ENCODE peak calls at places on chromosome 13, in eight cellular contexts. One of them, this sample, is unnamed.

GRCh38 chr13:46643165-46643777 is 90.3 kb downstream of the LRCH1 start:
- DNase-seq in SK-N-DZ: no peak
- DNase-seq in ascending aorta: no peak
- DNase-seq in NCI-H1694: no peak
- DNase-seq in stimulated activated CD4-positive, alpha-beta T cell treated with anti-CD3 and anti-CD28 coated beads, Interleukin-15, amount 100 ng/mL, for 1 hour: no peak
- DNase-seq in stimulated activated CD8-positive, alpha-beta memory T cell treated with anti-CD3 and anti-CD28 coated beads, Interleukin-4, amount 100 ng/mL, for 24 hours: no peak
- DNase-seq in posterior cingulate gyrus: no peak
- DNase-seq in choroid plexus epithelial cell: no peak
- DNase-seq in this sample: peak; percentile 41

GRCh38 chr13:41008349-41008980 is 10.7 kb downstream of the ELF1 start:
- DNase-seq in choroid plexus epithelial cell: peak; percentile 82
- DNase-seq in NCI-H1694: no peak
- DNase-seq in SK-N-DZ: no peak
- DNase-seq in stimulated activated CD4-positive, alpha-beta T cell treated with anti-CD3 and anti-CD28 coated beads, Interleukin-15, amount 100 ng/mL, for 1 hour: no peak
- DNase-seq in posterior cingulate gyrus: no peak
- DNase-seq in ascending aorta: no peak
- DNase-seq in stimulated activated CD8-positive, alpha-beta memory T cell treated with anti-CD3 and anti-CD28 coated beads, Interleukin-4, amount 100 ng/mL, for 24 hours: no peak
- DNase-seq in this sample: peak; percentile 57

GRCh38 chr13:69809152-69809551 is 298.5 kb upstream of the ATXN8OS start:
- DNase-seq in stimulated activated CD8-positive, alpha-beta memory T cell treated with anti-CD3 and anti-CD28 coated beads, Interleukin-4, amount 100 ng/mL, for 24 hours: no peak
- DNase-seq in stimulated activated CD4-positive, alpha-beta T cell treated with anti-CD3 and anti-CD28 coated beads, Interleukin-15, amount 100 ng/mL, for 1 hour: no peak
- DNase-seq in NCI-H1694: no peak
- DNase-seq in choroid plexus epithelial cell: no peak
- DNase-seq in posterior cingulate gyrus: no peak
- DNase-seq in ascending aorta: no peak
- DNase-seq in SK-N-DZ: no peak
- DNase-seq in this sample: no peak

GRCh38 chr13:50636007-50636704 is 207.3 kb downstream of the DLEU7 start:
- DNase-seq in SK-N-DZ: no peak
- DNase-seq in ascending aorta: no peak
- DNase-seq in stimulated activated CD8-positive, alpha-beta memory T cell treated with anti-CD3 and anti-CD28 coated beads, Interleukin-4, amount 100 ng/mL, for 24 hours: no peak
- DNase-seq in stimulated activated CD4-positive, alpha-beta T cell treated with anti-CD3 and anti-CD28 coated beads, Interleukin-15, amount 100 ng/mL, for 1 hour: no peak
- DNase-seq in choroid plexus epithelial cell: peak; percentile 57
- DNase-seq in NCI-H1694: no peak
- DNase-seq in posterior cingulate gyrus: no peak
- DNase-seq in this sample: no peak

GRCh38 chr13:84654654-84655244 is 772.5 kb upstream of the SLITRK1 start:
- DNase-seq in choroid plexus epithelial cell: no peak
- DNase-seq in ascending aorta: no peak
- DNase-seq in NCI-H1694: no peak
- DNase-seq in posterior cingulate gyrus: no peak
- DNase-seq in stimulated activated CD8-positive, alpha-beta memory T cell treated with anti-CD3 and anti-CD28 coated beads, Interleukin-4, amount 100 ng/mL, for 24 hours: no peak
- DNase-seq in SK-N-DZ: no peak
- DNase-seq in stimulated activated CD4-positive, alpha-beta T cell treated with anti-CD3 and anti-CD28 coated beads, Interleukin-15, amount 100 ng/mL, for 1 hour: no peak
- DNase-seq in this sample: no peak

GRCh38 chr13:62033932-62034331 is 618.3 kb upstream of the PCDH20 start:
- DNase-seq in posterior cingulate gyrus: no peak
- DNase-seq in stimulated activated CD4-positive, alpha-beta T cell treated with anti-CD3 and anti-CD28 coated beads, Interleukin-15, amount 100 ng/mL, for 1 hour: no peak
- DNase-seq in choroid plexus epithelial cell: no peak
- DNase-seq in stimulated activated CD8-positive, alpha-beta memory T cell treated with anti-CD3 and anti-CD28 coated beads, Interleukin-4, amount 100 ng/mL, for 24 hours: no peak
- DNase-seq in ascending aorta: no peak
- DNase-seq in SK-N-DZ: no peak
- DNase-seq in NCI-H1694: no peak
- DNase-seq in this sample: no peak

GRCh38 chr13:113238542-113238941 is 29.1 kb downstream of the CUL4A start:
- DNase-seq in posterior cingulate gyrus: no peak
- DNase-seq in stimulated activated CD8-positive, alpha-beta memory T cell treated with anti-CD3 and anti-CD28 coated beads, Interleukin-4, amount 100 ng/mL, for 24 hours: no peak
- DNase-seq in NCI-H1694: no peak
- DNase-seq in SK-N-DZ: no peak
- DNase-seq in ascending aorta: no peak
- DNase-seq in choroid plexus epithelial cell: no peak
- DNase-seq in stimulated activated CD4-positive, alpha-beta T cell treated with anti-CD3 and anti-CD28 coated beads, Interleukin-15, amount 100 ng/mL, for 1 hour: no peak
- DNase-seq in this sample: no peak

GRCh38 chr13:31046711-31047279 is 114.3 kb downstream of the TEX26 start:
- DNase-seq in ascending aorta: peak; percentile 51
- DNase-seq in posterior cingulate gyrus: peak; percentile 37
- DNase-seq in choroid plexus epithelial cell: peak; percentile 64
- DNase-seq in NCI-H1694: peak; percentile 86
- DNase-seq in stimulated activated CD4-positive, alpha-beta T cell treated with anti-CD3 and anti-CD28 coated beads, Interleukin-15, amount 100 ng/mL, for 1 hour: no peak
- DNase-seq in stimulated activated CD8-positive, alpha-beta memory T cell treated with anti-CD3 and anti-CD28 coated beads, Interleukin-4, amount 100 ng/mL, for 24 hours: no peak
- DNase-seq in SK-N-DZ: peak; percentile 97
- DNase-seq in this sample: no peak

GRCh38 chr13:104592127-104592526 is 1525.9 kb upstream of the SLC10A2 start:
- DNase-seq in NCI-H1694: no peak
- DNase-seq in posterior cingulate gyrus: no peak
- DNase-seq in SK-N-DZ: no peak
- DNase-seq in choroid plexus epithelial cell: peak; percentile 81
- DNase-seq in stimulated activated CD8-positive, alpha-beta memory T cell treated with anti-CD3 and anti-CD28 coated beads, Interleukin-4, amount 100 ng/mL, for 24 hours: no peak
- DNase-seq in stimulated activated CD4-positive, alpha-beta T cell treated with anti-CD3 and anti-CD28 coated beads, Interleukin-15, amount 100 ng/mL, for 1 hour: no peak
- DNase-seq in ascending aorta: no peak
- DNase-seq in this sample: no peak

GRCh38 chr13:114015608-114016295 is 41.9 kb upstream of the C13orf46 start:
- DNase-seq in choroid plexus epithelial cell: peak; percentile 32
- DNase-seq in stimulated activated CD4-positive, alpha-beta T cell treated with anti-CD3 and anti-CD28 coated beads, Interleukin-15, amount 100 ng/mL, for 1 hour: no peak
- DNase-seq in SK-N-DZ: no peak
- DNase-seq in ascending aorta: no peak
- DNase-seq in NCI-H1694: no peak
- DNase-seq in posterior cingulate gyrus: no peak
- DNase-seq in stimulated activated CD8-positive, alpha-beta memory T cell treated with anti-CD3 and anti-CD28 coated beads, Interleukin-4, amount 100 ng/mL, for 24 hours: no peak
- DNase-seq in this sample: no peak

GRCh38 chr13:60329221-60329983 is 67.6 kb upstream of the TDRD3 start:
- DNase-seq in SK-N-DZ: peak; percentile 52
- DNase-seq in choroid plexus epithelial cell: peak; percentile 70
- DNase-seq in stimulated activated CD8-positive, alpha-beta memory T cell treated with anti-CD3 and anti-CD28 coated beads, Interleukin-4, amount 100 ng/mL, for 24 hours: no peak
- DNase-seq in NCI-H1694: no peak
- DNase-seq in stimulated activated CD4-positive, alpha-beta T cell treated with anti-CD3 and anti-CD28 coated beads, Interleukin-15, amount 100 ng/mL, for 1 hour: no peak
- DNase-seq in ascending aorta: no peak
- DNase-seq in posterior cingulate gyrus: no peak
- DNase-seq in this sample: peak; percentile 18

GRCh38 chr13:70339738-70340137 is 231.5 kb upstream of the KLHL1 start:
- DNase-seq in stimulated activated CD4-positive, alpha-beta T cell treated with anti-CD3 and anti-CD28 coated beads, Interleukin-15, amount 100 ng/mL, for 1 hour: no peak
- DNase-seq in stimulated activated CD8-positive, alpha-beta memory T cell treated with anti-CD3 and anti-CD28 coated beads, Interleukin-4, amount 100 ng/mL, for 24 hours: no peak
- DNase-seq in ascending aorta: no peak
- DNase-seq in SK-N-DZ: peak; percentile 30
- DNase-seq in choroid plexus epithelial cell: peak; percentile 30
- DNase-seq in posterior cingulate gyrus: no peak
- DNase-seq in NCI-H1694: no peak
- DNase-seq in this sample: no peak

GRCh38 chr13:60417734-60418133 is 20.7 kb downstream of the TDRD3 start:
- DNase-seq in posterior cingulate gyrus: no peak
- DNase-seq in stimulated activated CD8-positive, alpha-beta memory T cell treated with anti-CD3 and anti-CD28 coated beads, Interleukin-4, amount 100 ng/mL, for 24 hours: no peak
- DNase-seq in stimulated activated CD4-positive, alpha-beta T cell treated with anti-CD3 and anti-CD28 coated beads, Interleukin-15, amount 100 ng/mL, for 1 hour: no peak
- DNase-seq in ascending aorta: no peak
- DNase-seq in choroid plexus epithelial cell: no peak
- DNase-seq in SK-N-DZ: no peak
- DNase-seq in NCI-H1694: no peak
- DNase-seq in this sample: no peak

GRCh38 chr13:74987124-74987690 is 494.8 kb downstream of the TBC1D4 start:
- DNase-seq in SK-N-DZ: no peak
- DNase-seq in NCI-H1694: peak; percentile 34
- DNase-seq in stimulated activated CD8-positive, alpha-beta memory T cell treated with anti-CD3 and anti-CD28 coated beads, Interleukin-4, amount 100 ng/mL, for 24 hours: no peak
- DNase-seq in ascending aorta: no peak
- DNase-seq in stimulated activated CD4-positive, alpha-beta T cell treated with anti-CD3 and anti-CD28 coated beads, Interleukin-15, amount 100 ng/mL, for 1 hour: no peak
- DNase-seq in choroid plexus epithelial cell: no peak
- DNase-seq in posterior cingulate gyrus: no peak
- DNase-seq in this sample: no peak

GRCh38 chr13:25249001-25249543 is 38.2 kb downstream of the MTMR6 start:
- DNase-seq in ascending aorta: no peak
- DNase-seq in stimulated activated CD8-positive, alpha-beta memory T cell treated with anti-CD3 and anti-CD28 coated beads, Interleukin-4, amount 100 ng/mL, for 24 hours: no peak
- DNase-seq in stimulated activated CD4-positive, alpha-beta T cell treated with anti-CD3 and anti-CD28 coated beads, Interleukin-15, amount 100 ng/mL, for 1 hour: no peak
- DNase-seq in choroid plexus epithelial cell: peak; percentile 73
- DNase-seq in posterior cingulate gyrus: no peak
- DNase-seq in NCI-H1694: no peak
- DNase-seq in SK-N-DZ: no peak
- DNase-seq in this sample: no peak

GRCh38 chr13:113448885-113449692 is 4.2 kb downstream of the ADPRHL1 start:
- DNase-seq in choroid plexus epithelial cell: no peak
- DNase-seq in SK-N-DZ: no peak
- DNase-seq in stimulated activated CD4-positive, alpha-beta T cell treated with anti-CD3 and anti-CD28 coated beads, Interleukin-15, amount 100 ng/mL, for 1 hour: peak; percentile 43
- DNase-seq in stimulated activated CD8-positive, alpha-beta memory T cell treated with anti-CD3 and anti-CD28 coated beads, Interleukin-4, amount 100 ng/mL, for 24 hours: peak; percentile 9
- DNase-seq in posterior cingulate gyrus: no peak
- DNase-seq in NCI-H1694: peak; percentile 97
- DNase-seq in ascending aorta: peak; percentile 64
- DNase-seq in this sample: no peak

GRCh38 chr13:33263976-33264619 is 21.5 kb downstream of the STARD13 start:
- DNase-seq in posterior cingulate gyrus: no peak
- DNase-seq in NCI-H1694: no peak
- DNase-seq in ascending aorta: no peak
- DNase-seq in stimulated activated CD4-positive, alpha-beta T cell treated with anti-CD3 and anti-CD28 coated beads, Interleukin-15, amount 100 ng/mL, for 1 hour: no peak
- DNase-seq in stimulated activated CD8-positive, alpha-beta memory T cell treated with anti-CD3 and anti-CD28 coated beads, Interleukin-4, amount 100 ng/mL, for 24 hours: no peak
- DNase-seq in choroid plexus epithelial cell: no peak
- DNase-seq in SK-N-DZ: no peak
- DNase-seq in this sample: no peak

GRCh38 chr13:31755211-31755610 is 15.9 kb downstream of the RXFP2 start:
- DNase-seq in posterior cingulate gyrus: no peak
- DNase-seq in choroid plexus epithelial cell: no peak
- DNase-seq in ascending aorta: no peak
- DNase-seq in SK-N-DZ: no peak
- DNase-seq in stimulated activated CD8-positive, alpha-beta memory T cell treated with anti-CD3 and anti-CD28 coated beads, Interleukin-4, amount 100 ng/mL, for 24 hours: no peak
- DNase-seq in stimulated activated CD4-positive, alpha-beta T cell treated with anti-CD3 and anti-CD28 coated beads, Interleukin-15, amount 100 ng/mL, for 1 hour: no peak
- DNase-seq in NCI-H1694: no peak
- DNase-seq in this sample: no peak

GRCh38 chr13:111401755-111402154 is 81.3 kb downstream of the TEX29 start:
- DNase-seq in stimulated activated CD8-positive, alpha-beta memory T cell treated with anti-CD3 and anti-CD28 coated beads, Interleukin-4, amount 100 ng/mL, for 24 hours: no peak
- DNase-seq in stimulated activated CD4-positive, alpha-beta T cell treated with anti-CD3 and anti-CD28 coated beads, Interleukin-15, amount 100 ng/mL, for 1 hour: no peak
- DNase-seq in NCI-H1694: no peak
- DNase-seq in choroid plexus epithelial cell: no peak
- DNase-seq in ascending aorta: no peak
- DNase-seq in posterior cingulate gyrus: no peak
- DNase-seq in SK-N-DZ: no peak
- DNase-seq in this sample: no peak

GRCh38 chr13:73293902-73294523 is 235.2 kb downstream of the KLF5 start:
- DNase-seq in ascending aorta: no peak
- DNase-seq in posterior cingulate gyrus: no peak
- DNase-seq in SK-N-DZ: no peak
- DNase-seq in NCI-H1694: no peak
- DNase-seq in stimulated activated CD4-positive, alpha-beta T cell treated with anti-CD3 and anti-CD28 coated beads, Interleukin-15, amount 100 ng/mL, for 1 hour: no peak
- DNase-seq in choroid plexus epithelial cell: no peak
- DNase-seq in stimulated activated CD8-positive, alpha-beta memory T cell treated with anti-CD3 and anti-CD28 coated beads, Interleukin-4, amount 100 ng/mL, for 24 hours: no peak
- DNase-seq in this sample: no peak

GRCh38 chr13:97125051-97125809 is 96.9 kb upstream of the MBNL2 start:
- DNase-seq in NCI-H1694: no peak
- DNase-seq in choroid plexus epithelial cell: peak; percentile 91
- DNase-seq in stimulated activated CD4-positive, alpha-beta T cell treated with anti-CD3 and anti-CD28 coated beads, Interleukin-15, amount 100 ng/mL, for 1 hour: no peak
- DNase-seq in stimulated activated CD8-positive, alpha-beta memory T cell treated with anti-CD3 and anti-CD28 coated beads, Interleukin-4, amount 100 ng/mL, for 24 hours: no peak
- DNase-seq in posterior cingulate gyrus: no peak
- DNase-seq in SK-N-DZ: peak; percentile 94
- DNase-seq in ascending aorta: no peak
- DNase-seq in this sample: no peak

GRCh38 chr13:95931300-95932025 is 121.7 kb downstream of the UGGT2 start:
- DNase-seq in ascending aorta: no peak
- DNase-seq in stimulated activated CD4-positive, alpha-beta T cell treated with anti-CD3 and anti-CD28 coated beads, Interleukin-15, amount 100 ng/mL, for 1 hour: no peak
- DNase-seq in choroid plexus epithelial cell: no peak
- DNase-seq in NCI-H1694: no peak
- DNase-seq in stimulated activated CD8-positive, alpha-beta memory T cell treated with anti-CD3 and anti-CD28 coated beads, Interleukin-4, amount 100 ng/mL, for 24 hours: no peak
- DNase-seq in SK-N-DZ: no peak
- DNase-seq in posterior cingulate gyrus: no peak
- DNase-seq in this sample: no peak

GRCh38 chr13:25067054-25067453 is 28.9 kb upstream of the PABPC3 start:
- DNase-seq in stimulated activated CD8-positive, alpha-beta memory T cell treated with anti-CD3 and anti-CD28 coated beads, Interleukin-4, amount 100 ng/mL, for 24 hours: no peak
- DNase-seq in posterior cingulate gyrus: no peak
- DNase-seq in choroid plexus epithelial cell: no peak
- DNase-seq in ascending aorta: no peak
- DNase-seq in stimulated activated CD4-positive, alpha-beta T cell treated with anti-CD3 and anti-CD28 coated beads, Interleukin-15, amount 100 ng/mL, for 1 hour: no peak
- DNase-seq in NCI-H1694: no peak
- DNase-seq in SK-N-DZ: no peak
- DNase-seq in this sample: no peak

GRCh38 chr13:110874508-110874960 is 40.3 kb downstream of the ANKRD10 start:
- DNase-seq in stimulated activated CD8-positive, alpha-beta memory T cell treated with anti-CD3 and anti-CD28 coated beads, Interleukin-4, amount 100 ng/mL, for 24 hours: peak; percentile 58
- DNase-seq in posterior cingulate gyrus: peak; percentile 66
- DNase-seq in SK-N-DZ: peak; percentile 51
- DNase-seq in stimulated activated CD4-positive, alpha-beta T cell treated with anti-CD3 and anti-CD28 coated beads, Interleukin-15, amount 100 ng/mL, for 1 hour: no peak
- DNase-seq in ascending aorta: peak; percentile 93
- DNase-seq in NCI-H1694: peak; percentile 36
- DNase-seq in choroid plexus epithelial cell: peak; percentile 64
- DNase-seq in this sample: no peak

GRCh38 chr13:46121033-46121432 is 16.2 kb upstream of the CPB2 start:
- DNase-seq in SK-N-DZ: no peak
- DNase-seq in stimulated activated CD8-positive, alpha-beta memory T cell treated with anti-CD3 and anti-CD28 coated beads, Interleukin-4, amount 100 ng/mL, for 24 hours: no peak
- DNase-seq in stimulated activated CD4-positive, alpha-beta T cell treated with anti-CD3 and anti-CD28 coated beads, Interleukin-15, amount 100 ng/mL, for 1 hour: no peak
- DNase-seq in posterior cingulate gyrus: no peak
- DNase-seq in ascending aorta: no peak
- DNase-seq in NCI-H1694: no peak
- DNase-seq in choroid plexus epithelial cell: no peak
- DNase-seq in this sample: no peak

GRCh38 chr13:43687038-43687437 is 99.7 kb downstream of the ENOX1 start:
- DNase-seq in stimulated activated CD4-positive, alpha-beta T cell treated with anti-CD3 and anti-CD28 coated beads, Interleukin-15, amount 100 ng/mL, for 1 hour: no peak
- DNase-seq in posterior cingulate gyrus: no peak
- DNase-seq in SK-N-DZ: no peak
- DNase-seq in stimulated activated CD8-positive, alpha-beta memory T cell treated with anti-CD3 and anti-CD28 coated beads, Interleukin-4, amount 100 ng/mL, for 24 hours: no peak
- DNase-seq in ascending aorta: no peak
- DNase-seq in choroid plexus epithelial cell: no peak
- DNase-seq in NCI-H1694: no peak
- DNase-seq in this sample: no peak

GRCh38 chr13:98098511-98098910 is 44.4 kb upstream of the FARP1 start:
- DNase-seq in ascending aorta: no peak
- DNase-seq in stimulated activated CD8-positive, alpha-beta memory T cell treated with anti-CD3 and anti-CD28 coated beads, Interleukin-4, amount 100 ng/mL, for 24 hours: no peak
- DNase-seq in NCI-H1694: no peak
- DNase-seq in posterior cingulate gyrus: no peak
- DNase-seq in choroid plexus epithelial cell: no peak
- DNase-seq in SK-N-DZ: no peak
- DNase-seq in stimulated activated CD4-positive, alpha-beta T cell treated with anti-CD3 and anti-CD28 coated beads, Interleukin-15, amount 100 ng/mL, for 1 hour: no peak
- DNase-seq in this sample: no peak

GRCh38 chr13:100148422-100148821 is 59.5 kb downstream of the PCCA start:
- DNase-seq in SK-N-DZ: no peak
- DNase-seq in choroid plexus epithelial cell: no peak
- DNase-seq in stimulated activated CD8-positive, alpha-beta memory T cell treated with anti-CD3 and anti-CD28 coated beads, Interleukin-4, amount 100 ng/mL, for 24 hours: no peak
- DNase-seq in posterior cingulate gyrus: no peak
- DNase-seq in ascending aorta: no peak
- DNase-seq in stimulated activated CD4-positive, alpha-beta T cell treated with anti-CD3 and anti-CD28 coated beads, Interleukin-15, amount 100 ng/mL, for 1 hour: no peak
- DNase-seq in NCI-H1694: no peak
- DNase-seq in this sample: no peak

GRCh38 chr13:112202966-112203365 is 136.0 kb downstream of the SOX1 start:
- DNase-seq in NCI-H1694: no peak
- DNase-seq in stimulated activated CD8-positive, alpha-beta memory T cell treated with anti-CD3 and anti-CD28 coated beads, Interleukin-4, amount 100 ng/mL, for 24 hours: no peak
- DNase-seq in stimulated activated CD4-positive, alpha-beta T cell treated with anti-CD3 and anti-CD28 coated beads, Interleukin-15, amount 100 ng/mL, for 1 hour: no peak
- DNase-seq in choroid plexus epithelial cell: no peak
- DNase-seq in ascending aorta: no peak
- DNase-seq in SK-N-DZ: no peak
- DNase-seq in posterior cingulate gyrus: no peak
- DNase-seq in this sample: no peak

GRCh38 chr13:84126671-84127171 is 244.4 kb upstream of the SLITRK1 start:
- DNase-seq in choroid plexus epithelial cell: peak; percentile 23
- DNase-seq in stimulated activated CD4-positive, alpha-beta T cell treated with anti-CD3 and anti-CD28 coated beads, Interleukin-15, amount 100 ng/mL, for 1 hour: no peak
- DNase-seq in ascending aorta: no peak
- DNase-seq in SK-N-DZ: no peak
- DNase-seq in NCI-H1694: no peak
- DNase-seq in stimulated activated CD8-positive, alpha-beta memory T cell treated with anti-CD3 and anti-CD28 coated beads, Interleukin-4, amount 100 ng/mL, for 24 hours: no peak
- DNase-seq in posterior cingulate gyrus: no peak
- DNase-seq in this sample: no peak

GRCh38 chr13:47639716-47640447 is 361.2 kb downstream of the SUCLA2 start:
- DNase-seq in posterior cingulate gyrus: no peak
- DNase-seq in NCI-H1694: no peak
- DNase-seq in SK-N-DZ: no peak
- DNase-seq in stimulated activated CD8-positive, alpha-beta memory T cell treated with anti-CD3 and anti-CD28 coated beads, Interleukin-4, amount 100 ng/mL, for 24 hours: no peak
- DNase-seq in ascending aorta: no peak
- DNase-seq in choroid plexus epithelial cell: peak; percentile 16
- DNase-seq in stimulated activated CD4-positive, alpha-beta T cell treated with anti-CD3 and anti-CD28 coated beads, Interleukin-15, amount 100 ng/mL, for 1 hour: no peak
- DNase-seq in this sample: no peak

GRCh38 chr13:52677823-52678222 is 25.2 kb downstream of the SUGT1 start:
- DNase-seq in choroid plexus epithelial cell: no peak
- DNase-seq in stimulated activated CD4-positive, alpha-beta T cell treated with anti-CD3 and anti-CD28 coated beads, Interleukin-15, amount 100 ng/mL, for 1 hour: no peak
- DNase-seq in posterior cingulate gyrus: no peak
- DNase-seq in ascending aorta: no peak
- DNase-seq in SK-N-DZ: no peak
- DNase-seq in NCI-H1694: no peak
- DNase-seq in stimulated activated CD8-positive, alpha-beta memory T cell treated with anti-CD3 and anti-CD28 coated beads, Interleukin-4, amount 100 ng/mL, for 24 hours: no peak
- DNase-seq in this sample: no peak

GRCh38 chr13:27921961-27922910 is 2.4 kb downstream of the PDX1 start:
- DNase-seq in SK-N-DZ: no peak
- DNase-seq in stimulated activated CD8-positive, alpha-beta memory T cell treated with anti-CD3 and anti-CD28 coated beads, Interleukin-4, amount 100 ng/mL, for 24 hours: no peak
- DNase-seq in stimulated activated CD4-positive, alpha-beta T cell treated with anti-CD3 and anti-CD28 coated beads, Interleukin-15, amount 100 ng/mL, for 1 hour: no peak
- DNase-seq in choroid plexus epithelial cell: no peak
- DNase-seq in ascending aorta: no peak
- DNase-seq in posterior cingulate gyrus: no peak
- DNase-seq in NCI-H1694: no peak
- DNase-seq in this sample: no peak

GRCh38 chr13:31697290-31697689 is 42.0 kb upstream of the RXFP2 start:
- DNase-seq in SK-N-DZ: no peak
- DNase-seq in posterior cingulate gyrus: no peak
- DNase-seq in ascending aorta: no peak
- DNase-seq in stimulated activated CD4-positive, alpha-beta T cell treated with anti-CD3 and anti-CD28 coated beads, Interleukin-15, amount 100 ng/mL, for 1 hour: no peak
- DNase-seq in NCI-H1694: no peak
- DNase-seq in stimulated activated CD8-positive, alpha-beta memory T cell treated with anti-CD3 and anti-CD28 coated beads, Interleukin-4, amount 100 ng/mL, for 24 hours: no peak
- DNase-seq in choroid plexus epithelial cell: peak; percentile 3
- DNase-seq in this sample: no peak